ENCODE peak calls at places on chromosomes 16 and 17, in nine cellular contexts. One of them, this sample, is unnamed.

GRCh38 chr17:41322264-41322902 is 6.9 kb upstream of the KRTAP17-1 start:
- DNase-seq in HFF-Myc: peak; percentile 63
- DNase-seq in activated gamma-delta T cell treated with anti-CD3 and anti-CD28 coated beads, Interleukin-2, amount 50 U/mL, for 16 hours: no peak
- DNase-seq in SW 1271: peak; percentile 77
- DNase-seq in cardiac muscle cell: peak; percentile 42
- DNase-seq in tibial nerve: no peak
- DNase-seq in GM20000: peak; percentile 54
- DNase-seq in M059J: peak; percentile 67
- DNase-seq in T-helper 2 cell: peak; percentile 32
- DNase-seq in this sample: no peak

GRCh38 chr17:27349540-27350021 is 55.7 kb downstream of the WSB1 start:
- DNase-seq in M059J: no peak
- DNase-seq in SW 1271: no peak
- DNase-seq in cardiac muscle cell: no peak
- DNase-seq in T-helper 2 cell: no peak
- DNase-seq in HFF-Myc: no peak
- DNase-seq in GM20000: no peak
- DNase-seq in tibial nerve: no peak
- DNase-seq in activated gamma-delta T cell treated with anti-CD3 and anti-CD28 coated beads, Interleukin-2, amount 50 U/mL, for 16 hours: no peak
- DNase-seq in this sample: no peak

GRCh38 chr17:66423436-66423922 is 121.1 kb downstream of the PRKCA start:
- DNase-seq in cardiac muscle cell: peak; percentile 21
- DNase-seq in M059J: peak; percentile 15
- DNase-seq in SW 1271: no peak
- DNase-seq in HFF-Myc: no peak
- DNase-seq in tibial nerve: no peak
- DNase-seq in T-helper 2 cell: no peak
- DNase-seq in GM20000: no peak
- DNase-seq in activated gamma-delta T cell treated with anti-CD3 and anti-CD28 coated beads, Interleukin-2, amount 50 U/mL, for 16 hours: no peak
- DNase-seq in this sample: no peak

GRCh38 chr16:88807142-88807625 is 3.6 kb downstream of the CDT1 start:
- DNase-seq in GM20000: no peak
- DNase-seq in T-helper 2 cell: no peak
- DNase-seq in activated gamma-delta T cell treated with anti-CD3 and anti-CD28 coated beads, Interleukin-2, amount 50 U/mL, for 16 hours: no peak
- DNase-seq in cardiac muscle cell: no peak
- DNase-seq in tibial nerve: no peak
- DNase-seq in M059J: no peak
- DNase-seq in HFF-Myc: no peak
- DNase-seq in SW 1271: no peak
- DNase-seq in this sample: no peak

GRCh38 chr16:20798364-20798763 is 7.9 kb downstream of the ERI2 start:
- DNase-seq in tibial nerve: no peak
- DNase-seq in T-helper 2 cell: no peak
- DNase-seq in HFF-Myc: no peak
- DNase-seq in SW 1271: no peak
- DNase-seq in M059J: peak; percentile 61
- DNase-seq in activated gamma-delta T cell treated with anti-CD3 and anti-CD28 coated beads, Interleukin-2, amount 50 U/mL, for 16 hours: no peak
- DNase-seq in cardiac muscle cell: no peak
- DNase-seq in GM20000: no peak
- DNase-seq in this sample: no peak

GRCh38 chr16:88539652-88540345 is 30.4 kb upstream of the ZC3H18 start:
- DNase-seq in GM20000: no peak
- DNase-seq in HFF-Myc: no peak
- DNase-seq in SW 1271: no peak
- DNase-seq in activated gamma-delta T cell treated with anti-CD3 and anti-CD28 coated beads, Interleukin-2, amount 50 U/mL, for 16 hours: no peak
- DNase-seq in T-helper 2 cell: no peak
- DNase-seq in tibial nerve: no peak
- DNase-seq in cardiac muscle cell: no peak
- DNase-seq in M059J: no peak
- DNase-seq in this sample: no peak

GRCh38 chr16:66678314-66678713 is 18.2 kb downstream of the CMTM4 start:
- DNase-seq in T-helper 2 cell: no peak
- DNase-seq in HFF-Myc: no peak
- DNase-seq in GM20000: no peak
- DNase-seq in M059J: no peak
- DNase-seq in tibial nerve: no peak
- DNase-seq in cardiac muscle cell: no peak
- DNase-seq in activated gamma-delta T cell treated with anti-CD3 and anti-CD28 coated beads, Interleukin-2, amount 50 U/mL, for 16 hours: no peak
- DNase-seq in SW 1271: no peak
- DNase-seq in this sample: no peak

GRCh38 chr16:89561195-89562026 is 929 bp downstream of the RPL13 start:
- DNase-seq in M059J: no peak
- DNase-seq in activated gamma-delta T cell treated with anti-CD3 and anti-CD28 coated beads, Interleukin-2, amount 50 U/mL, for 16 hours: no peak
- DNase-seq in tibial nerve: no peak
- DNase-seq in T-helper 2 cell: no peak
- DNase-seq in HFF-Myc: no peak
- DNase-seq in cardiac muscle cell: no peak
- DNase-seq in GM20000: no peak
- DNase-seq in SW 1271: no peak
- DNase-seq in this sample: no peak

GRCh38 chr17:80133626-80133970 is 13.3 kb downstream of the EIF4A3 start:
- DNase-seq in tibial nerve: no peak
- DNase-seq in T-helper 2 cell: no peak
- DNase-seq in SW 1271: no peak
- DNase-seq in M059J: no peak
- DNase-seq in HFF-Myc: no peak
- DNase-seq in GM20000: no peak
- DNase-seq in activated gamma-delta T cell treated with anti-CD3 and anti-CD28 coated beads, Interleukin-2, amount 50 U/mL, for 16 hours: no peak
- DNase-seq in cardiac muscle cell: no peak
- DNase-seq in this sample: no peak

GRCh38 chr17:19705201-19705600 is 11.2 kb downstream of the SLC47A2 start:
- DNase-seq in T-helper 2 cell: no peak
- DNase-seq in tibial nerve: no peak
- DNase-seq in M059J: no peak
- DNase-seq in cardiac muscle cell: no peak
- DNase-seq in GM20000: no peak
- DNase-seq in SW 1271: no peak
- DNase-seq in HFF-Myc: no peak
- DNase-seq in activated gamma-delta T cell treated with anti-CD3 and anti-CD28 coated beads, Interleukin-2, amount 50 U/mL, for 16 hours: no peak
- DNase-seq in this sample: no peak

GRCh38 chr16:85988306-85988705 is 89.3 kb downstream of the IRF8 start:
- DNase-seq in cardiac muscle cell: no peak
- DNase-seq in M059J: no peak
- DNase-seq in tibial nerve: no peak
- DNase-seq in GM20000: no peak
- DNase-seq in HFF-Myc: no peak
- DNase-seq in SW 1271: no peak
- DNase-seq in activated gamma-delta T cell treated with anti-CD3 and anti-CD28 coated beads, Interleukin-2, amount 50 U/mL, for 16 hours: no peak
- DNase-seq in T-helper 2 cell: no peak
- DNase-seq in this sample: no peak

GRCh38 chr16:86567701-86568571 is 1.3 kb downstream of the FOXC2 start:
- DNase-seq in cardiac muscle cell: peak; percentile 67
- DNase-seq in tibial nerve: no peak
- DNase-seq in activated gamma-delta T cell treated with anti-CD3 and anti-CD28 coated beads, Interleukin-2, amount 50 U/mL, for 16 hours: no peak
- DNase-seq in T-helper 2 cell: no peak
- DNase-seq in GM20000: no peak
- DNase-seq in SW 1271: peak; percentile 65
- DNase-seq in HFF-Myc: no peak
- DNase-seq in M059J: peak; percentile 46
- DNase-seq in this sample: peak; percentile 64

GRCh38 chr16:11672206-11673090 is 4.2 kb downstream of the SNN start:
- DNase-seq in tibial nerve: no peak
- DNase-seq in SW 1271: no peak
- DNase-seq in T-helper 2 cell: no peak
- DNase-seq in M059J: no peak
- DNase-seq in cardiac muscle cell: no peak
- DNase-seq in HFF-Myc: no peak
- DNase-seq in GM20000: no peak
- DNase-seq in activated gamma-delta T cell treated with anti-CD3 and anti-CD28 coated beads, Interleukin-2, amount 50 U/mL, for 16 hours: no peak
- DNase-seq in this sample: no peak

GRCh38 chr16:53911506-53911905 is 207.6 kb downstream of the FTO start:
- DNase-seq in SW 1271: no peak
- DNase-seq in M059J: peak; percentile 50
- DNase-seq in activated gamma-delta T cell treated with anti-CD3 and anti-CD28 coated beads, Interleukin-2, amount 50 U/mL, for 16 hours: no peak
- DNase-seq in cardiac muscle cell: no peak
- DNase-seq in HFF-Myc: peak; percentile 14
- DNase-seq in T-helper 2 cell: no peak
- DNase-seq in GM20000: no peak
- DNase-seq in tibial nerve: no peak
- DNase-seq in this sample: no peak